ENCODE peak calls at places on chromosomes 12 and 14, in six cellular contexts. L is T47D; T is NCI-H345; J is activated T-cell treated with anti-CD3 and anti-CD28 coated beads for 1 hour; C is psoas muscle; A is activated effector memory CD4-positive, alpha-beta T cell treated with Interleukin-2 at 50 U/mL for 16 hours. M is an unnamed sample.

GRCh38 chr14:53938126-53938671 is 18.4 kb downstream of the BMP4 start:
- DNase-seq in L (peak), T (no peak), J (no peak), C (no peak), A (no peak), M (no peak)

GRCh38 chr14:99586054-99586760 is 17.8 kb downstream of the CCDC85C start:
- DNase-seq in L (no peak), T (no peak), J (no peak), C (no peak), A (no peak), M (no peak)

GRCh38 chr14:86943391-86944365 is 1049.3 kb downstream of the GALC start:
- DNase-seq in L (no peak), T (no peak), J (no peak), C (no peak), A (no peak), M (no peak)

GRCh38 chr12:94092516-94093241 is 55.7 kb upstream of the PLXNC1 start:
- DNase-seq in L (peak), T (no peak), J (no peak), C (peak), A (no peak), M (no peak)

GRCh38 chr12:53170876-53171724 is 9.4 kb upstream of the ZNF740 start:
- DNase-seq in L (no peak), T (no peak), J (no peak), C (no peak), A (no peak), M (no peak)

GRCh38 chr14:28297559-28297958 is 469.0 kb upstream of the FOXG1 start:
- DNase-seq in L (no peak), T (no peak), J (no peak), C (no peak), A (no peak), M (no peak)

GRCh38 chr12:131986847-131987398 is 37.2 kb downstream of the EP400 start:
- DNase-seq in L (no peak), T (no peak), J (no peak), C (no peak), A (no peak), M (no peak)

GRCh38 chr12:119870462-119870861 is 6.7 kb downstream of the CIT start:
- DNase-seq in L (no peak), T (no peak), J (no peak), C (no peak), A (no peak), M (peak)

GRCh38 chr12:21065845-21066244 is 65.1 kb upstream of the SLCO1B1 start:
- DNase-seq in L (peak), T (peak), J (no peak), C (no peak), A (no peak), M (no peak)

GRCh38 chr14:77554816-77555599 is 56.4 kb upstream of the ISM2 start:
- DNase-seq in L (peak), T (no peak), J (no peak), C (no peak), A (no peak), M (no peak)

GRCh38 chr12:77746108-77746507 is 84.6 kb upstream of the NAV3 start:
- DNase-seq in L (no peak), T (peak), J (no peak), C (no peak), A (no peak), M (no peak)

GRCh38 chr12:2336409-2336829 is 283.6 kb downstream of the CACNA1C start:
- DNase-seq in L (no peak), T (no peak), J (no peak), C (no peak), A (no peak), M (peak)

GRCh38 chr12:109820921-109821381 is 12.2 kb downstream of the TRPV4 start:
- DNase-seq in L (peak), T (peak), J (no peak), C (no peak), A (no peak), M (peak)

GRCh38 chr12:93441111-93441616 is 583 bp downstream of the UBE2N start:
- DNase-seq in L (no peak), T (peak), J (peak), C (peak), A (peak), M (no peak)

GRCh38 chr12:124385219-124385969 is 90.5 kb downstream of the RFLNA start:
- DNase-seq in L (no peak), T (no peak), J (no peak), C (no peak), A (no peak), M (no peak)

GRCh38 chr14:36952702-36953101 is 219.7 kb downstream of the SLC25A21 start:
- DNase-seq in L (no peak), T (no peak), J (no peak), C (no peak), A (no peak), M (no peak)

GRCh38 chr12:26870491-26871419 is 37.8 kb upstream of the ITPR2 start:
- DNase-seq in L (peak), T (no peak), J (no peak), C (peak), A (no peak), M (peak)

GRCh38 chr12:131471271-131471905 is 239.5 kb upstream of the SFSWAP start:
- DNase-seq in L (no peak), T (no peak), J (no peak), C (no peak), A (no peak), M (no peak)

GRCh38 chr12:46553911-46554310 is 181.3 kb upstream of the SLC38A2 start:
- DNase-seq in L (no peak), T (no peak), J (no peak), C (no peak), A (no peak), M (no peak)

GRCh38 chr14:66099931-66100330 is 386.2 kb upstream of the CCDC196 start:
- DNase-seq in L (no peak), T (no peak), J (no peak), C (no peak), A (no peak), M (no peak)

GRCh38 chr12:109606261-109607028 is 32.9 kb downstream of the MVK start:
- DNase-seq in L (no peak), T (no peak), J (no peak), C (no peak), A (no peak), M (peak)

GRCh38 chr12:88559772-88560171 is 20.5 kb downstream of the KITLG start:
- DNase-seq in L (no peak), T (no peak), J (no peak), C (no peak), A (no peak), M (no peak)

GRCh38 chr14:99241314-99242035 is 30.5 kb downstream of the BCL11B start:
- DNase-seq in L (no peak), T (no peak), J (no peak), C (no peak), A (no peak), M (no peak)

GRCh38 chr12:105617141-105617540 is 286.6 kb downstream of the C12orf75 start:
- DNase-seq in L (no peak), T (no peak), J (no peak), C (no peak), A (no peak), M (no peak)

GRCh38 chr12:23098110-23099049 is 473.4 kb downstream of the ETNK1 start:
- DNase-seq in L (no peak), T (no peak), J (no peak), C (no peak), A (no peak), M (no peak)

GRCh38 chr12:45638386-45638785 is 91.1 kb upstream of the ARID2 start:
- DNase-seq in L (no peak), T (no peak), J (no peak), C (no peak), A (no peak), M (no peak)

GRCh38 chr12:50706606-50707005 is 57.3 kb upstream of the ATF1 start:
- DNase-seq in L (no peak), T (no peak), J (no peak), C (no peak), A (no peak), M (no peak)

GRCh38 chr14:101068958-101069549 is 165.5 kb upstream of the RTL1 start:
- DNase-seq in L (no peak), T (no peak), J (no peak), C (no peak), A (no peak), M (no peak)

M was measured in DMS 273 treated with DMSO at 0.1 percent for 48 hours.